ENCODE peak calls at places on chromosomes 3 and 15, in six cellular contexts. O is thyroid gland; J is CD8-positive, alpha-beta T cell; U is IMR-90; P is GM12878; L is lower leg skin. G is an unnamed sample.

GRCh38 chr3:71355862-71356261 is 227.7 kb downstream of the FOXP1 start:
- DNase-seq in O (no peak), J (no peak), U (no peak), P (no peak), L (no peak), G (no peak)

GRCh38 chr3:32340039-32340438 is 51.6 kb upstream of the CMTM7 start:
- DNase-seq in O (peak; percentile 40), J (no peak), U (peak; percentile 35), P (no peak), L (no peak), G (no peak)

GRCh38 chr3:195907730-195908438 is 467 bp downstream of the TNK2 start:
- DNase-seq in O (peak; percentile 85), J (peak; percentile 51), U (no peak), P (peak; percentile 38), L (peak; percentile 90), G (peak; percentile 64)

GRCh38 chr3:150296966-150297365 is 111.1 kb upstream of the TSC22D2 start:
- DNase-seq in O (no peak), J (no peak), U (no peak), P (no peak), L (no peak), G (no peak)

GRCh38 chr3:25854214-25854613 is 64.3 kb downstream of the OXSM start:
- DNase-seq in O (no peak), J (no peak), U (peak; percentile 65), P (no peak), L (no peak), G (no peak)

GRCh38 chr3:187610926-187611545 is 59.2 kb downstream of the SST start:
- DNase-seq in O (no peak), J (no peak), U (peak; percentile 6), P (no peak), L (no peak), G (no peak)

GRCh38 chr3:32882603-32883025 is 64.8 kb downstream of the TRIM71 start:
- DNase-seq in O (no peak), J (no peak), U (no peak), P (peak; percentile 76), L (no peak), G (no peak)

GRCh38 chr3:195239121-195239520 is 31.8 kb downstream of the XXYLT1 start:
- DNase-seq in O (peak; percentile 1), J (no peak), U (no peak), P (no peak), L (peak; percentile 64), G (no peak)

GRCh38 chr15:91974321-91974720 is 120.8 kb downstream of the SLCO3A1 start:
- DNase-seq in O (no peak), J (no peak), U (no peak), P (no peak), L (no peak), G (no peak)

GRCh38 chr3:143119974-143120715 is 574 bp downstream of the CHST2 start:
- DNase-seq in O (peak; percentile 25), J (peak; percentile 7), U (no peak), P (no peak), L (no peak), G (peak; percentile 60)

GRCh38 chr3:56125358-56126005 is 342.8 kb downstream of the ERC2 start:
- DNase-seq in O (no peak), J (no peak), U (peak; percentile 80), P (no peak), L (no peak), G (no peak)

GRCh38 chr15:91897585-91898372 is 44.3 kb downstream of the SLCO3A1 start:
- DNase-seq in O (no peak), J (no peak), U (no peak), P (no peak), L (no peak), G (no peak)

GRCh38 chr3:170499562-170500156 is 81.0 kb downstream of the CLDN11 start:
- DNase-seq in O (no peak), J (no peak), U (peak; percentile 57), P (no peak), L (no peak), G (no peak)

GRCh38 chr3:147744967-147745366 is 335.8 kb downstream of the ZIC1 start:
- DNase-seq in O (no peak), J (no peak), U (no peak), P (no peak), L (no peak), G (no peak)

GRCh38 chr3:64141476-64141875 is 83.8 kb downstream of the PRICKLE2 start:
- DNase-seq in O (no peak), J (no peak), U (peak; percentile 35), P (no peak), L (no peak), G (no peak)
- TF ChIP-seq CTCF in O (no peak), J (no peak), U (no peak), P (no peak), L (no peak), G (no peak)

GRCh38 chr3:151425640-151426336 is 35.1 kb downstream of the IGSF10 start:
- DNase-seq in O (no peak), J (no peak), U (no peak), P (no peak), L (no peak), G (no peak)
- TF ChIP-seq CTCF in O (no peak), J (no peak), U (peak; percentile 34), P (no peak), L (no peak), G (no peak)

GRCh38 chr3:155934215-155934614 is 63.8 kb downstream of the GMPS start:
- DNase-seq in O (no peak), J (no peak), U (peak; percentile 8), P (no peak), L (no peak), G (no peak)
- TF ChIP-seq CTCF in O (no peak), J (no peak), U (no peak), P (no peak), L (no peak), G (no peak)

GRCh38 chr3:169137076-169137475 is 526.4 kb downstream of the MECOM start:
- DNase-seq in O (no peak), J (no peak), U (no peak), P (no peak), L (no peak), G (no peak)

GRCh38 chr3:169134194-169134593 is 529.3 kb downstream of the MECOM start:
- DNase-seq in O (no peak), J (no peak), U (no peak), P (no peak), L (no peak), G (no peak)

GRCh38 chr3:169137943-169138342 is 525.6 kb downstream of the MECOM start:
- DNase-seq in O (no peak), J (no peak), U (no peak), P (no peak), L (no peak), G (no peak)

GRCh38 chr3:169131695-169132464 is 531.6 kb downstream of the MECOM start:
- DNase-seq in O (no peak), J (no peak), U (no peak), P (no peak), L (peak; percentile 54), G (no peak)

DNA sequence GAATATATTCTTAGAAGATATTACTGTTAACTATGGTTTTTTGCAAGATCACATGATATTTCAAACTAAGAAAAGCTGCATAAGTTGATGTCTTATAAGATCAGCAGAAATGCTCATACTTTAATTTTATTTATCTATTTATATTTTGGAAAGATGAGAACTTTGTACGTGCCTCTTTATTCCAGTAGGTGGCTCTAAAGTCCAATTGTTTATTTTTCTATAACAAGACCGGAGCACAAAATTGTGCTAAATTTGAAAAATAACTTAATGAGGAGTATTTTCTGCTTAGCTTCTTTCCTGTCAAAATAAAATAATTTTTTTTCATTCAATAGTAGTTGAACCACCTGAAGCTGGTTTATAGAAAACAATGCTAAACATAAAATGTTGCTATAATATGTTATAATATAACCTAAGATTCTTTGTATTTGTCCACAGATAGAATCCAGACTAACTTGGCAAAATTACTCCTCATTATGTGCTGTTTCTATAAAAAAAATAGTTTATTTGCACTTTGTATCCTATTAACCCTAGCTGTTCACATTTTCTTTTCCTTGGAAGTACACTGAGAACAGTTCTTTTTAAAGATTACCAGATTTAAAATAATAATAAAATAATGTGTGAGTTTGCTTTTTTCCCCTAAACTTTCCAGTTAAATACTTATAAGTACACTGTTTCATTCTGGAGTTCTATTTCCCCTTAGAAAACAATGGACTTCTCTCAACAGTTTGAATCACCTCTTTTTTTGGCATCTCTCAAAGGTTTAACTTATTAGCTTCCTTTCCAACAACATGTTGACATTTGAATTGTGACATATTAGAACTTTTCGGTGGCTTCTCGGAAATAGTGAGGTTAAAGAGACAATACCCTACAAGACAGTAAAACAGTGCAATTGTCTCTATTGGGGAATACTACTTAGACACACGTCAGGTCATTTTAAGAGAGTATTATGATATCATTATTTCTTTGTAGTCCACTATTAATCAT is 530.0 kb downstream of the MECOM start:
- DNase-seq in O (no peak), J (no peak), U (peak; percentile 31), P (no peak), L (no peak), G (no peak)
- TF ChIP-seq CTCF in O (peak; percentile 42), J (no peak), U (peak; percentile 63), P (no peak), L (no peak), G (no peak)

GRCh38 chr3:9087831-9088413 is 124.7 kb upstream of the RAD18 start:
- DNase-seq in O (no peak), J (no peak), U (no peak), P (no peak), L (peak; percentile 68), G (no peak)
- TF ChIP-seq CTCF in O (peak; percentile 18), J (no peak), U (no peak), P (no peak), L (no peak), G (no peak)

DNA sequence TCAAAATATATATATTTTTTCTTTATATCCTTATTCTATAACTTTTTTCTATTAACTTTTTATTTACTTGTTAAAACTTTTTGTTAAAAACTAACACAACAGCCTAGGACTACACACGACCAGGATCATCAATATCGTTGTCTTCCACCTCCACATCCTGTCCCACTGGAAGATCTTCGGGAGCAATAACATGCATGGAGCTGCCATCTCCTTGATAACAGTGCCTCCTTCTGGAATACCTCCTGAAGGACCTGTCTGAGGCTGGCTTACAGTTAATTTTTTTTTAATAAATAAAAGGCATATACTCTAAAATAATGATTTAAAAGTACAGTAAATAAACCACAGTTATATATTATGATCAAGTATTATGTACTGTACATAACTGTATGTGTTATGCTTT is 58.9 kb downstream of the SFMBT1 start:
- DNase-seq in O (no peak), J (no peak), U (peak; percentile 70), P (no peak), L (no peak), G (no peak)
- TF ChIP-seq CTCF in O (no peak), J (no peak), U (peak; percentile 67), P (peak; percentile 49), L (no peak), G (no peak)

G was measured in natural killer cell.